ENCODE peak calls at places on chromosome 4, in eight cellular contexts. P is AG09309, D is neural progenitor cell, Y is GM23338, F is fibroblast of the aortic adventitia, M is cardiac muscle cell, R is mesothelial cell of epicardium, L is mucosa of descending colon. H is an unnamed sample.

GRCh38 chr4:60757986-60758385 is 442.1 kb upstream of the ADGRL3 start:
- DNase-seq in M (no peak), R (no peak), L (no peak), F (peak; percentile 60), D (no peak), Y (no peak), P (no peak), H (no peak)

GRCh38 chr4:14831447-14831846 is 170.8 kb upstream of the CPEB2 start:
- DNase-seq in R (no peak), M (no peak), F (no peak), P (no peak), Y (no peak), D (no peak), L (no peak), H (no peak)

GRCh38 chr4:110085131-110085530 is 113.3 kb downstream of the ELOVL6 start:
- DNase-seq in R (no peak), M (peak; percentile 29), L (peak; percentile 62), P (no peak), Y (no peak), D (no peak), F (peak; percentile 45), H (peak; percentile 18)

GRCh38 chr4:124483043-124483906 is 229.3 kb downstream of the ANKRD50 start:
- DNase-seq in R (no peak), Y (peak; percentile 21), L (no peak), P (no peak), F (peak; percentile 27), D (peak; percentile 86), M (peak; percentile 64), H (no peak)

GRCh38 chr4:36823199-36823967 is 421.2 kb upstream of the NWD2 start:
- DNase-seq in P (no peak), Y (no peak), R (no peak), F (no peak), M (no peak), D (no peak), L (no peak), H (no peak)

GRCh38 chr4:8427761-8428287 is 12.7 kb downstream of the ACOX3 start:
- DNase-seq in L (no peak), Y (peak; percentile 32), D (peak; percentile 35), M (peak; percentile 59), R (no peak), P (no peak), F (peak; percentile 48), H (no peak)

GRCh38 chr4:56570041-56570440 is 64.5 kb downstream of the ARL9 start:
- DNase-seq in D (no peak), P (peak; percentile 10), R (no peak), M (no peak), L (no peak), Y (no peak), F (no peak), H (no peak)

GRCh38 chr4:168784786-168785461 is 225.1 kb downstream of the CBR4 start:
- DNase-seq in R (no peak), D (peak; percentile 89), Y (peak; percentile 22), L (no peak), M (no peak), F (peak; percentile 67), P (no peak), H (no peak)

GRCh38 chr4:54568184-54568583 is 89.6 kb upstream of the KIT start:
- DNase-seq in L (no peak), P (peak; percentile 61), Y (no peak), D (no peak), M (no peak), R (no peak), F (peak; percentile 77), H (no peak)

GRCh38 chr4:53721276-53721675 is 130.0 kb upstream of the LNX1 start:
- DNase-seq in D (no peak), Y (no peak), M (no peak), P (no peak), F (no peak), R (no peak), L (no peak), H (no peak)

GRCh38 chr4:33649015-33649414 is 2595.3 kb downstream of the ARAP2 start:
- DNase-seq in M (peak; percentile 5), D (peak; percentile 31), Y (peak; percentile 49), R (no peak), P (peak; percentile 14), F (peak; percentile 57), L (no peak), H (peak; percentile 10)

GRCh38 chr4:15696866-15697265 is 6.0 kb upstream of the BST1 start:
- DNase-seq in P (no peak), Y (no peak), M (no peak), F (no peak), R (no peak), D (no peak), L (no peak), H (no peak)

GRCh38 chr4:12729384-12729783 is 754.8 kb downstream of the RAB28 start:
- DNase-seq in M (peak; percentile 32), F (peak; percentile 45), R (no peak), P (no peak), L (no peak), Y (peak; percentile 47), D (peak; percentile 25), H (no peak)

GRCh38 chr4:150164956-150165355 is 86.7 kb downstream of the DCLK2 start:
- DNase-seq in Y (no peak), R (no peak), P (no peak), L (no peak), F (no peak), D (no peak), M (no peak), H (no peak)

GRCh38 chr4:127055349-127055748 is 577.4 kb upstream of the INTU start:
- DNase-seq in D (no peak), L (no peak), R (no peak), M (no peak), Y (no peak), F (peak; percentile 84), P (no peak), H (no peak)

GRCh38 chr4:107950746-107951540 is 19.6 kb downstream of the CYP2U1 start:
- DNase-seq in P (no peak), R (no peak), D (no peak), M (no peak), L (no peak), Y (no peak), F (peak; percentile 3), H (no peak)

GRCh38 chr4:2334826-2335728 is 73.2 kb upstream of the MXD4 start:
- DNase-seq in R (no peak), F (no peak), P (no peak), Y (no peak), M (no peak), D (no peak), L (no peak), H (peak; percentile 3)

GRCh38 chr4:75561789-75562188 is 5.9 kb downstream of the ODAPH start:
- DNase-seq in P (no peak), Y (peak; percentile 91), M (peak; percentile 13), R (no peak), D (peak; percentile 62), F (no peak), L (no peak), H (no peak)

GRCh38 chr4:151358266-151358665 is 32.9 kb upstream of the SH3D19 start:
- DNase-seq in M (no peak), L (no peak), F (peak; percentile 8), D (no peak), R (no peak), P (no peak), Y (no peak), H (no peak)

GRCh38 chr4:156790866-156791265 is 180.7 kb downstream of the PDGFC start:
- DNase-seq in Y (peak; percentile 53), M (peak; percentile 13), P (peak; percentile 49), F (peak; percentile 80), D (peak; percentile 75), R (no peak), L (no peak), H (no peak)

GRCh38 chr4:7332216-7333023 is 102.3 kb downstream of the PSAPL1 start:
- DNase-seq in R (no peak), M (no peak), L (no peak), Y (no peak), P (peak; percentile 42), D (no peak), F (peak; percentile 35), H (no peak)
- TF ChIP-seq CTCF in R (no peak), M (no peak), L (no peak), Y (no peak), P (no peak), D (no peak), F (no peak), H (no peak)

GRCh38 chr4:139556071-139556734 is at the start of gene SETD7:
- DNase-seq in F (peak; percentile 73), Y (peak; percentile 85), D (peak; percentile 85), M (peak; percentile 72), R (peak; percentile 44), L (peak; percentile 88), P (peak; percentile 34), H (peak; percentile 53)

GRCh38 chr4:139555705-139556070 is 331 bp downstream of the SETD7 start:
- DNase-seq in R (peak; percentile 28), M (peak; percentile 42), F (no peak), Y (no peak), D (no peak), P (no peak), L (peak; percentile 75), H (no peak)

GRCh38 chr4:139558235-139559094 is 2.4 kb upstream of the SETD7 start:
- DNase-seq in M (no peak), L (no peak), P (no peak), Y (no peak), R (no peak), D (no peak), F (no peak), H (no peak)

GRCh38 chr4:139557506-139558110 is 1.6 kb upstream of the SETD7 start:
- DNase-seq in Y (peak; percentile 42), D (peak; percentile 34), P (no peak), R (no peak), F (no peak), M (no peak), L (no peak), H (no peak)

GRCh38 chr4:139556735-139557505 is 901 bp upstream of the SETD7 start:
- DNase-seq in R (peak; percentile 23), L (peak; percentile 82), Y (peak; percentile 69), M (peak; percentile 63), D (peak; percentile 66), F (no peak), P (no peak), H (peak; percentile 50)
- TF ChIP-seq CTCF in R (no peak), L (no peak), Y (no peak), M (no peak), D (peak; percentile 9), F (no peak), P (no peak), H (no peak)

GRCh38 chr4:170348945-170349344 is 259.2 kb upstream of the AADAT start:
- DNase-seq in D (no peak), R (no peak), L (no peak), Y (no peak), P (no peak), F (no peak), M (no peak), H (no peak)
- TF ChIP-seq CTCF in D (no peak), R (no peak), L (no peak), Y (no peak), P (no peak), F (no peak), M (no peak), H (no peak)

GRCh38 chr4:6573986-6574746 is 823 bp upstream of the MAN2B2 start:
- DNase-seq in M (no peak), D (no peak), Y (peak; percentile 19), F (no peak), R (no peak), P (no peak), L (no peak), H (no peak)
- TF ChIP-seq CTCF in M (no peak), D (no peak), Y (peak; percentile 39), F (no peak), R (no peak), P (no peak), L (no peak), H (no peak)

H was measured in endothelial cell.